ENCODE peak calls at places on chromosomes 7 and 10, in seven cellular contexts. K is A549, L is tibial nerve, Z is H1, V is transverse colon, Q is ovary, P is HepG2. B is an unnamed sample.

GRCh38 chr7:134643131-134643530 is 3.5 kb upstream of the BPGM start:
- DNase-seq in K (no peak), L (no peak), Z (no peak), V (no peak), Q (no peak), P (no peak), B (no peak)

GRCh38 chr7:98126311-98127142 is 19.9 kb downstream of the LMTK2 start:
- DNase-seq in K (no peak), L (no peak), Z (no peak), V (no peak), Q (no peak), P (peak), B (no peak)

GRCh38 chr10:8380833-8381491 is 326.5 kb downstream of the GATA3 start:
- DNase-seq in K (no peak), L (no peak), Z (no peak), V (no peak), Q (no peak), P (no peak), B (no peak)

GRCh38 chr10:101694674-101695403 is at the start of gene FBXW4:
- DNase-seq in K (peak), L (peak), Z (no peak), V (peak), Q (peak), P (peak), B (peak)

GRCh38 chr7:78635394-78635793 is 818.1 kb downstream of the MAGI2 start:
- DNase-seq in K (no peak), L (no peak), Z (no peak), V (no peak), Q (no peak), P (no peak), B (no peak)

GRCh38 chr7:30093351-30094019 is 41.3 kb upstream of the MTURN start:
- DNase-seq in K (no peak), L (peak), Z (no peak), V (no peak), Q (no peak), P (no peak), B (no peak)

GRCh38 chr7:128407751-128408708 is 1.8 kb downstream of the IMPDH1 start:
- DNase-seq in K (no peak), L (no peak), Z (no peak), V (no peak), Q (no peak), P (no peak), B (no peak)

GRCh38 chr7:57370066-57370738 is 79.8 kb upstream of the ZNF716 start:
- DNase-seq in K (no peak), L (no peak), Z (no peak), V (no peak), Q (no peak), P (no peak), B (no peak)

GRCh38 chr10:36172054-36172531 is 530.0 kb upstream of the FZD8 start:
- DNase-seq in K (no peak), L (no peak), Z (no peak), V (no peak), Q (no peak), P (no peak), B (no peak)

GRCh38 chr10:133444342-133445267 is 9.1 kb upstream of the SCART1 start:
- DNase-seq in K (no peak), L (no peak), Z (no peak), V (no peak), Q (no peak), P (no peak), B (peak)
- TF ChIP-seq EP300 in K (no peak), L (no peak), Z (no peak), V (no peak), Q (no peak), P (no peak), B (no peak)

GRCh38 chr10:95818663-95819062 is 62.7 kb downstream of the ENTPD1 start:
- DNase-seq in K (no peak), L (no peak), Z (no peak), V (no peak), Q (no peak), P (peak), B (no peak)
- H3K4me3 ChIP-seq in K (no peak), L (no peak), Z (no peak), V (no peak), Q (no peak), P (no peak), B (no peak)

GRCh38 chr10:130111115-130111847 is 651 bp upstream of the C10orf143 start:
- DNase-seq in K (peak), L (peak), Z (peak), V (peak), Q (peak), P (peak), B (peak)
- TF ChIP-seq POLR2A in K (peak), L (peak), Z (peak), V (peak), Q (peak), P (peak), B (peak)

GRCh38 chr7:36949711-36950600 is 225.7 kb upstream of the AOAH start:
- DNase-seq in K (peak), L (peak), Z (no peak), V (peak), Q (no peak), P (peak), B (no peak)

GRCh38 chr7:36945612-36946400 is 221.5 kb upstream of the AOAH start:
- DNase-seq in K (no peak), L (no peak), Z (no peak), V (peak), Q (no peak), P (peak), B (no peak)

GRCh38 chr7:36944843-36945242 is 220.5 kb upstream of the AOAH start:
- DNase-seq in K (no peak), L (no peak), Z (no peak), V (no peak), Q (no peak), P (no peak), B (no peak)

GRCh38 chr7:36943591-36944430 is 219.5 kb upstream of the AOAH start:
- DNase-seq in K (no peak), L (no peak), Z (no peak), V (no peak), Q (no peak), P (no peak), B (no peak)

DNA sequence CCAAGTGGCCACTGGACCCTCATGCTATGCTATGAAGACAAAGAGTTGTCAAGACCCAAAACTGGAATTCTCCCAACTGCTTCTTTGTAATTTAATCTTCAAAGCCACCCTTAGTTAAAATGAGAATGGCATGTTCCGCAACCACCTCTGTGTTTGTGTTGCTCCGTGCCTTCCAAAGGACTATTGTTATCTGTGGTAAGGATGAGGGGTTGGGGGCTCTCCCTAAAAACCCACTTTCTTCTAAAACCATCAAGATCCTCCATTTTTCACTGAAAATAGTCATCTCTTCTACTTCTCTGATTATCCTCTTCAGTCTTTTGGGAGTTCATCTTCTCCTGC is 222.1 kb upstream of the AOAH start:
- DNase-seq in K (no peak), L (no peak), Z (no peak), V (no peak), Q (no peak), P (no peak), B (no peak)
- TF ChIP-seq EP300 in K (no peak), L (no peak), Z (no peak), V (no peak), Q (no peak), P (no peak), B (no peak)

DNA sequence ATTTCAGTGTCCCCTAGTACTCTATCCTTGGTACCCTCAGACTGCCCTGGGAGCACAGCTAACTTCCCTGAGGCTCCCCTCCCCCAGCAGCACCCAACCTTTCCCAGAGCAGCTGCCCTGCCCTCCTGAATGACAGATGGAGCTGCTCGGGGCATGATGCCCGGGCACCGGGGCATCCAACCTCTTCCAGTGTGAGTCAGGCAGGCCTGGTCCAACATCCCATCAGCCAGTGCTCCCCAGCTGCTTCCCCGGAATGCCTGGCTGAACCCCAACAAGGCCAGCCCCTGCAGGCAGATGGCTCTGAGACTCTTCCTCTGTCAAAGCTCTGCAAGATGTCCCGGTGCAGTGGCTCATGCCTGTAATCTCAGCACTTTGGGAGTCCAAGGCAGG is 11.9 kb upstream of the TSPAN15 start:
- DNase-seq in K (peak), L (no peak), Z (no peak), V (peak), Q (no peak), P (no peak), B (peak)
- H3K4me3 ChIP-seq in K (no peak), L (no peak), Z (no peak), V (no peak), Q (no peak), P (no peak), B (no peak)

GRCh38 chr10:80410122-80410521 is 1.8 kb downstream of the PRXL2A start:
- DNase-seq in K (no peak), L (no peak), Z (no peak), V (peak), Q (no peak), P (no peak), B (peak)
- TF ChIP-seq POLR2A in K (no peak), L (no peak), Z (no peak), V (no peak), Q (no peak), P (no peak), B (no peak)

GRCh38 chr7:91894781-91895480 is 14.4 kb upstream of the MTERF1 start:
- DNase-seq in K (no peak), L (no peak), Z (no peak), V (no peak), Q (no peak), P (no peak), B (no peak)
- TF ChIP-seq EP300 in K (no peak), L (no peak), Z (no peak), V (no peak), Q (no peak), P (no peak), B (no peak)

B was measured in suprapubic skin.